ENCODE peak calls at places on chromosomes 13 and 19, in ten cellular contexts. Z is nephron progenitor cell; D is glutamatergic neuron; O is adrenal gland; V is GM19239; F is activated naive CD4-positive, alpha-beta T cell treated with anti-CD3 and anti-CD28 coated beads for 36 hours; W is GM13977; C is H54; S is choroid plexus epithelial cell; R is hippocampal formation. N is an unnamed sample.

GRCh38 chr19:49338691-49339363 is 3.6 kb downstream of the CD37 start:
- DNase-seq in Z (peak), D (peak), O (peak), V (no peak), F (peak), W (peak), C (no peak), S (peak), R (no peak), N (peak)

GRCh38 chr19:35266149-35266903 is 2.4 kb upstream of the USF2 start:
- DNase-seq in Z (no peak), D (no peak), O (peak), V (no peak), F (peak), W (no peak), C (no peak), S (no peak), R (no peak), N (peak)

GRCh38 chr13:25752957-25753540 is 298.8 kb downstream of the SHISA2 start:
- DNase-seq in Z (no peak), D (no peak), O (peak), V (no peak), F (no peak), W (no peak), C (peak), S (peak), R (no peak), N (no peak)

GRCh38 chr13:25153736-25154135 is 18.4 kb downstream of the AMER2 start:
- DNase-seq in Z (no peak), D (no peak), O (no peak), V (no peak), F (no peak), W (no peak), C (no peak), S (no peak), R (peak), N (no peak)

GRCh38 chr19:10747674-10748073 is 29.8 kb downstream of the DNM2 start:
- DNase-seq in Z (no peak), D (no peak), O (no peak), V (no peak), F (peak), W (no peak), C (no peak), S (no peak), R (no peak), N (no peak)

GRCh38 chr19:21138130-21138529 is 3.7 kb upstream of the ZNF431 start:
- DNase-seq in Z (no peak), D (no peak), O (no peak), V (no peak), F (no peak), W (no peak), C (no peak), S (no peak), R (no peak), N (no peak)

GRCh38 chr13:98970293-98970692 is 7.6 kb downstream of the DOCK9 start:
- DNase-seq in Z (no peak), D (no peak), O (no peak), V (no peak), F (no peak), W (no peak), C (no peak), S (no peak), R (no peak), N (no peak)

GRCh38 chr19:27765397-27765796 is 1447.6 kb downstream of the UQCRFS1 start:
- DNase-seq in Z (no peak), D (no peak), O (no peak), V (no peak), F (no peak), W (no peak), C (no peak), S (no peak), R (no peak), N (no peak)

GRCh38 chr19:27851002-27851481 is 1361.9 kb downstream of the UQCRFS1 start:
- DNase-seq in Z (no peak), D (no peak), O (no peak), V (no peak), F (no peak), W (no peak), C (no peak), S (no peak), R (no peak), N (peak)

GRCh38 chr19:40424637-40425449 is 949 bp downstream of the SERTAD1 start:
- DNase-seq in Z (no peak), D (no peak), O (no peak), V (no peak), F (peak), W (no peak), C (no peak), S (peak), R (no peak), N (no peak)

GRCh38 chr13:82847595-82847994 is 1034.7 kb downstream of the SLITRK1 start:
- DNase-seq in Z (no peak), D (no peak), O (no peak), V (no peak), F (no peak), W (no peak), C (no peak), S (peak), R (no peak), N (no peak)

GRCh38 chr13:74388626-74389025 is 254.4 kb upstream of the KLF12 start:
- DNase-seq in Z (no peak), D (no peak), O (no peak), V (no peak), F (no peak), W (no peak), C (no peak), S (no peak), R (no peak), N (no peak)

GRCh38 chr19:2549701-2550191 is 73.8 kb downstream of the GADD45B start:
- DNase-seq in Z (no peak), D (no peak), O (peak), V (no peak), F (no peak), W (no peak), C (no peak), S (peak), R (peak), N (peak)

GRCh38 chr19:12773571-12773970 is 1.8 kb downstream of the HOOK2 start:
- DNase-seq in Z (no peak), D (no peak), O (peak), V (no peak), F (no peak), W (no peak), C (no peak), S (peak), R (no peak), N (no peak)

GRCh38 chr13:32284927-32285632 is 30.1 kb downstream of the ZAR1L start:
- DNase-seq in Z (no peak), D (no peak), O (peak), V (no peak), F (no peak), W (no peak), C (no peak), S (peak), R (peak), N (no peak)

GRCh38 chr19:34305221-34306058 is 51.1 kb downstream of the GARRE1 start:
- DNase-seq in Z (no peak), D (no peak), O (no peak), V (no peak), F (no peak), W (no peak), C (no peak), S (no peak), R (no peak), N (no peak)

GRCh38 chr13:71587778-71588177 is 279.2 kb downstream of the DACH1 start:
- DNase-seq in Z (no peak), D (no peak), O (no peak), V (no peak), F (no peak), W (no peak), C (no peak), S (no peak), R (no peak), N (no peak)

GRCh38 chr13:71864981-71865857 is 1.8 kb downstream of the DACH1 start:
- DNase-seq in Z (peak), D (peak), O (peak), V (peak), F (peak), W (peak), C (no peak), S (no peak), R (no peak), N (peak)

GRCh38 chr19:46660008-46660517 is 919 bp downstream of the DACT3 start:
- DNase-seq in Z (peak), D (peak), O (no peak), V (no peak), F (peak), W (no peak), C (no peak), S (no peak), R (no peak), N (peak)

GRCh38 chr13:32846556-32846955 is 169.7 kb upstream of the KL start:
- DNase-seq in Z (no peak), D (no peak), O (no peak), V (no peak), F (no peak), W (no peak), C (no peak), S (no peak), R (no peak), N (no peak)

GRCh38 chr19:4523306-4524110 is 5.2 kb upstream of the PLIN4 start:
- DNase-seq in Z (peak), D (peak), O (no peak), V (peak), F (peak), W (peak), C (peak), S (peak), R (no peak), N (peak)

GRCh38 chr13:101018720-101019119 is 344.1 kb upstream of the TMTC4 start:
- DNase-seq in Z (no peak), D (no peak), O (no peak), V (no peak), F (no peak), W (no peak), C (peak), S (peak), R (no peak), N (no peak)

GRCh38 chr13:21109168-21109567 is 47.8 kb upstream of the LATS2 start:
- DNase-seq in Z (no peak), D (no peak), O (no peak), V (no peak), F (no peak), W (no peak), C (no peak), S (no peak), R (no peak), N (no peak)

GRCh38 chr19:6521718-6522646 is 8.8 kb upstream of the TNFSF9 start:
- DNase-seq in Z (no peak), D (no peak), O (no peak), V (no peak), F (peak), W (no peak), C (no peak), S (no peak), R (no peak), N (no peak)

GRCh38 chr19:13619203-13619632 is 112.9 kb upstream of the CACNA1A start:
- DNase-seq in Z (no peak), D (no peak), O (no peak), V (no peak), F (no peak), W (no peak), C (no peak), S (no peak), R (peak), N (no peak)

GRCh38 chr13:68185767-68186166 is 955.6 kb upstream of the PCDH9 start:
- DNase-seq in Z (no peak), D (no peak), O (no peak), V (no peak), F (no peak), W (no peak), C (no peak), S (peak), R (no peak), N (no peak)

GRCh38 chr13:33524086-33524485 is 238.5 kb upstream of the STARD13 start:
- DNase-seq in Z (no peak), D (no peak), O (no peak), V (no peak), F (no peak), W (no peak), C (no peak), S (peak), R (no peak), N (no peak)

GRCh38 chr19:45179063-45179847 is 671 bp downstream of the BLOC1S3 start:
- DNase-seq in Z (peak), D (peak), O (no peak), V (no peak), F (peak), W (peak), C (no peak), S (peak), R (no peak), N (peak)

GRCh38 chr13:51066091-51066831 is 44.8 kb downstream of the C13orf42 start:
- DNase-seq in Z (no peak), D (no peak), O (peak), V (no peak), F (no peak), W (no peak), C (no peak), S (peak), R (no peak), N (no peak)

GRCh38 chr13:111893607-111894443 is 173.1 kb upstream of the SOX1 start:
- DNase-seq in Z (peak), D (peak), O (no peak), V (no peak), F (no peak), W (no peak), C (no peak), S (no peak), R (no peak), N (no peak)

GRCh38 chr19:30676990-30677679 is 305.0 kb downstream of the ZNF536 start:
- DNase-seq in Z (no peak), D (no peak), O (no peak), V (no peak), F (no peak), W (no peak), C (no peak), S (no peak), R (no peak), N (no peak)

GRCh38 chr13:30618186-30618937 is 642 bp downstream of the USPL1 start:
- DNase-seq in Z (peak), D (peak), O (peak), V (no peak), F (no peak), W (peak), C (no peak), S (peak), R (no peak), N (peak)

GRCh38 chr13:50529154-50529882 is 314.2 kb downstream of the DLEU7 start:
- DNase-seq in Z (no peak), D (peak), O (peak), V (no peak), F (peak), W (no peak), C (peak), S (peak), R (peak), N (peak)

GRCh38 chr19:15177269-15178116 is 23.3 kb downstream of the NOTCH3 start:
- DNase-seq in Z (peak), D (peak), O (peak), V (peak), F (peak), W (peak), C (peak), S (peak), R (peak), N (peak)

GRCh38 chr13:37485766-37486165 is 112.8 kb downstream of the POSTN start:
- DNase-seq in Z (no peak), D (no peak), O (no peak), V (no peak), F (no peak), W (no peak), C (no peak), S (peak), R (no peak), N (no peak)

GRCh38 chr13:44662515-44662914 is 86.4 kb upstream of the TSC22D1 start:
- DNase-seq in Z (no peak), D (no peak), O (no peak), V (no peak), F (no peak), W (no peak), C (no peak), S (no peak), R (no peak), N (no peak)

N was measured in left lung.